ENCODE peak calls at places on chromosomes 1 and 21, in eight cellular contexts. A is prostate gland, I is HCT116, G is pancreas, L is cardiac muscle cell, N is neural progenitor cell, B is lower lobe of right lung, P is astrocyte. E is an unnamed sample.

GRCh38 chr1:202016022-202016624 is 5.7 kb downstream of the ELF3 start:
- DNase-seq in N (no peak), B (no peak), L (no peak), I (no peak), P (peak; percentile 23), G (no peak), A (no peak), E (no peak)

GRCh38 chr1:235298772-235299513 is 29.0 kb downstream of the ARID4B start:
- DNase-seq in G (no peak), A (no peak), L (no peak), N (no peak), P (no peak), B (no peak), I (no peak), E (no peak)

GRCh38 chr21:36400719-36401118 is 15.5 kb downstream of the CHAF1B start:
- DNase-seq in B (no peak), I (no peak), P (no peak), N (no peak), G (no peak), L (no peak), A (no peak), E (no peak)

GRCh38 chr1:15062479-15063099 is 91.0 kb upstream of the TMEM51 start:
- DNase-seq in N (peak; percentile 39), A (no peak), P (no peak), I (no peak), B (no peak), G (no peak), L (no peak), E (no peak)

GRCh38 chr1:172398193-172398592 is 22.3 kb upstream of the C1orf105 start:
- DNase-seq in P (peak; percentile 49), B (no peak), L (no peak), N (no peak), A (no peak), I (no peak), G (no peak), E (no peak)

GRCh38 chr21:41451753-41452676 is 26.0 kb downstream of the MX1 start:
- DNase-seq in G (no peak), B (no peak), A (no peak), I (no peak), P (no peak), N (no peak), L (no peak), E (no peak)

GRCh38 chr1:168465942-168466702 is 77.7 kb downstream of the XCL2 start:
- DNase-seq in L (peak; percentile 78), N (no peak), P (peak; percentile 84), A (peak; percentile 9), I (no peak), G (no peak), B (no peak), E (no peak)

GRCh38 chr1:19003371-19004290 is 47.2 kb upstream of the IFFO2 start:
- DNase-seq in I (no peak), N (no peak), G (no peak), B (no peak), A (no peak), P (peak; percentile 93), L (no peak), E (peak; percentile 60)

GRCh38 chr21:41167348-41168342 is at the start of gene BACE2:
- DNase-seq in B (peak; percentile 79), G (peak; percentile 80), L (peak; percentile 76), P (peak; percentile 61), N (peak; percentile 81), A (peak; percentile 89), I (no peak), E (peak; percentile 33)

GRCh38 chr21:25506887-25507286 is 100.4 kb downstream of the MRPL39 start:
- DNase-seq in B (no peak), G (no peak), A (no peak), N (no peak), L (no peak), I (no peak), P (peak; percentile 63), E (peak; percentile 61)

GRCh38 chr1:21077085-21077484 is 99.6 kb downstream of the EIF4G3 start:
- DNase-seq in I (no peak), P (peak; percentile 29), B (no peak), G (no peak), L (no peak), N (no peak), A (no peak), E (peak; percentile 63)

GRCh38 chr1:94044290-94044790 is 76.6 kb downstream of the ABCA4 start:
- DNase-seq in B (peak; percentile 76), A (peak; percentile 47), L (no peak), N (no peak), G (peak; percentile 54), I (no peak), P (no peak), E (no peak)

GRCh38 chr1:241325441-241325840 is 31.6 kb downstream of the RGS7 start:
- DNase-seq in A (no peak), P (no peak), L (no peak), B (no peak), I (no peak), G (no peak), N (no peak), E (no peak)

GRCh38 chr21:41584603-41585176 is 76.7 kb upstream of the TMPRSS2 start:
- DNase-seq in I (no peak), P (no peak), N (no peak), B (no peak), A (no peak), L (no peak), G (no peak), E (no peak)

GRCh38 chr1:116769561-116769977 is 15.3 kb downstream of the CD2 start:
- DNase-seq in P (peak; percentile 74), B (no peak), L (no peak), G (no peak), A (no peak), I (no peak), N (no peak), E (peak; percentile 32)

GRCh38 chr1:96473791-96474452 is 247.7 kb upstream of the PTBP2 start:
- DNase-seq in L (no peak), N (peak; percentile 17), A (no peak), I (no peak), G (no peak), B (no peak), P (peak; percentile 70), E (peak; percentile 47)

GRCh38 chr1:156833598-156833997 is 16.9 kb upstream of the SH2D2A start:
- DNase-seq in G (no peak), N (no peak), P (no peak), B (no peak), L (no peak), I (no peak), A (no peak), E (no peak)

GRCh38 chr1:119646521-119647227 is 1.4 kb downstream of the ZNF697 start:
- DNase-seq in A (no peak), P (peak; percentile 86), I (no peak), L (no peak), N (peak; percentile 9), G (no peak), B (no peak), E (peak; percentile 64)

GRCh38 chr1:207186503-207186902 is 82.5 kb downstream of the C4BPA start:
- DNase-seq in P (peak; percentile 3), B (no peak), L (no peak), A (no peak), I (no peak), G (no peak), N (no peak), E (peak; percentile 83)

GRCh38 chr1:160219062-160219929 is 14.1 kb downstream of the PEA15 start:
- DNase-seq in I (peak; percentile 19), L (peak; percentile 67), P (peak; percentile 50), N (peak; percentile 79), B (no peak), A (peak; percentile 39), G (no peak), E (peak; percentile 50)

GRCh38 chr1:195831789-195832188 is 776.5 kb downstream of the KCNT2 start:
- DNase-seq in B (no peak), P (no peak), N (no peak), A (no peak), G (no peak), L (no peak), I (no peak), E (no peak)

GRCh38 chr1:235511470-235512240 is 7.4 kb upstream of the B3GALNT2 start:
- DNase-seq in G (no peak), A (no peak), B (no peak), P (peak; percentile 49), L (peak; percentile 5), N (peak; percentile 16), I (no peak), E (peak; percentile 64)

GRCh38 chr21:27799861-27800260 is 833.0 kb upstream of the ADAMTS5 start:
- DNase-seq in N (no peak), I (no peak), L (no peak), P (no peak), A (no peak), G (no peak), B (no peak), E (no peak)

GRCh38 chr21:27795418-27795817 is 828.5 kb upstream of the ADAMTS5 start:
- DNase-seq in L (no peak), B (no peak), P (peak; percentile 10), N (no peak), G (no peak), A (no peak), I (no peak), E (no peak)

GRCh38 chr21:27793901-27794300 is 827.0 kb upstream of the ADAMTS5 start:
- DNase-seq in B (no peak), A (no peak), I (no peak), G (no peak), P (no peak), L (no peak), N (no peak), E (no peak)

GRCh38 chr21:27796106-27796505 is 829.2 kb upstream of the ADAMTS5 start:
- DNase-seq in P (peak; percentile 44), I (no peak), A (no peak), B (no peak), G (no peak), L (no peak), N (peak; percentile 31), E (no peak)
- TF ChIP-seq CTCF in P (no peak), I (no peak), A (no peak), B (no peak), G (no peak), L (no peak), N (no peak), E (no peak)

DNA sequence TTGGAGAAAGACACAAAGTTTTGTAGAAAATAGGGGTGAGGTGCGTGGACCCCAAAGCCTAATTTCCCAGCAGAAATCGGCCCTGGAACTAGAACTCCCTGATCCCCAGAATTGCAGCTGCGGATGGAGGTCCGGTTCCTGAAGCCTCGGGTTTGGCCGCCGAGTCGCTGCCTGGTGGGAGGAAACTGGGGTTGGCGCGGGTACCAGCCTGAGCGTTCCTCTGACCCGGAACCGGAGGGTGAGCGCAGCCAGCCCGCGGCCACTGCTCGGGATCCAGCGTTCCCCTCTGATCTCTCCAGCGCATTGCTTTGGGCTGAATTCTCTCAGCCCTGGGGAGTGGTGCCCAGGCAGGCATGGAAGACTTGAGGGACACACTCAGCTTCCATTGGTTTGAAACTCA is 1.6 kb downstream of the ST6GALNAC5 start:
- DNase-seq in A (no peak), P (no peak), L (peak; percentile 23), B (peak; percentile 44), I (no peak), G (no peak), N (peak; percentile 56), E (no peak)
- H3K27me3 ChIP-seq in A (peaks cover 14% of the 10 kb centered on the region), P (peaks cover 8% of the 10 kb centered on the region), L (peaks cover 60% of the 10 kb centered on the region), B (peaks cover 39% of the 10 kb centered on the region), I (no peaks in the 10 kb centered on the region), G (peaks cover 29% of the 10 kb centered on the region), N (peaks cover 15% of the 10 kb centered on the region), E (peaks cover 38% of the 10 kb centered on the region)

GRCh38 chr1:161367684-161368398 is at the start of gene CFAP126:
- DNase-seq in G (peak; percentile 80), N (peak; percentile 15), B (peak; percentile 75), A (peak; percentile 69), I (peak; percentile 51), L (peak; percentile 65), P (peak; percentile 77), E (peak; percentile 87)
- TF ChIP-seq CTCF in G (no peak), N (no peak), B (peak; percentile 27), A (peak; percentile 31), I (peak; percentile 13), L (peak; percentile 14), P (no peak), E (peak; percentile 20)

GRCh38 chr1:218079820-218080219 is 205.3 kb upstream of the RRP15 start:
- DNase-seq in G (no peak), A (no peak), I (no peak), P (no peak), B (no peak), N (no peak), L (no peak), E (no peak)
- H3K27me3 ChIP-seq in G (no peaks in the 10 kb centered on the region), A (no peaks in the 10 kb centered on the region), I (peaks cover 18% of the 10 kb centered on the region), P (no peaks in the 10 kb centered on the region), B (no peaks in the 10 kb centered on the region), N (no peaks in the 10 kb centered on the region), L (no peaks in the 10 kb centered on the region), E (no peaks in the 10 kb centered on the region)

E was measured in brain microvascular endothelial cell.